ENCODE peak calls at places on chromosomes 6 and 20, in four cellular contexts. R, B, Q and I are unnamed samples.

GRCh38 chr6:10582774-10583508 is 61.8 kb downstream of the GCNT2 start:
- DNase-seq in R (no peak), B (no peak), Q (no peak), I (peak)

GRCh38 chr6:9482030-9482731 is 932.7 kb downstream of the TFAP2A start:
- DNase-seq in B (no peak), R (no peak), Q (no peak), I (no peak)

GRCh38 chr6:333379-334002 is 41.2 kb downstream of the DUSP22 start:
- DNase-seq in Q (no peak), B (no peak), R (no peak), I (no peak)

GRCh38 chr6:38153076-38153475 is 333.5 kb downstream of the ZFAND3 start:
- DNase-seq in Q (no peak), B (no peak), R (no peak), I (no peak)

GRCh38 chr6:136149311-136149710 is 100.8 kb downstream of the MTFR2 start:
- DNase-seq in B (no peak), R (no peak), Q (no peak), I (no peak)

GRCh38 chr20:23143098-23143497 is 57.0 kb upstream of the CD93 start:
- DNase-seq in Q (peak), B (no peak), R (no peak), I (peak)

GRCh38 chr6:150272264-150272975 is 96.4 kb upstream of the IYD start:
- DNase-seq in B (no peak), Q (no peak), R (no peak), I (no peak)

GRCh38 chr6:147177286-147177685 is 26.9 kb upstream of the STXBP5 start:
- DNase-seq in B (no peak), R (no peak), Q (no peak), I (no peak)

GRCh38 chr20:52572687-52573086 is 381.1 kb upstream of the ZFP64 start:
- DNase-seq in R (no peak), Q (no peak), B (no peak), I (no peak)

GRCh38 chr6:78436335-78436734 is 431.0 kb upstream of the IRAK1BP1 start:
- DNase-seq in B (no peak), R (no peak), Q (no peak), I (peak)

GRCh38 chr6:122042851-122043250 is 356.6 kb upstream of the HSF2 start:
- DNase-seq in B (no peak), R (no peak), Q (no peak), I (no peak)

GRCh38 chr6:113690255-113690956 is 166.7 kb upstream of the MARCKS start:
- DNase-seq in R (no peak), Q (no peak), B (no peak), I (no peak)

GRCh38 chr6:157648561-157648960 is 174.5 kb upstream of the SNX9 start:
- DNase-seq in R (no peak), Q (no peak), B (no peak), I (peak)

GRCh38 chr6:27020553-27020880 is 227.0 kb upstream of the PRSS16 start:
- DNase-seq in B (no peak), Q (no peak), R (no peak), I (no peak)